ENCODE peak calls at places on chromosomes 16 and 17, in eight cellular contexts. One of them, this sample, is unnamed.

GRCh38 chr17:77100009-77100408 is 40.8 kb upstream of the SEC14L1 start:
- DNase-seq in NCI-H1694 treated with DMSO at 0.1 percent for 48 hours: no peak
- DNase-seq in tibial nerve: peak; percentile 57
- DNase-seq in T1000: no peak
- DNase-seq in left colon: peak; percentile 54
- DNase-seq in CD4-positive, alpha-beta memory T cell: no peak
- DNase-seq in activated CD8-positive, alpha-beta memory T cell treated with anti-CD3 and anti-CD28 coated beads for 48 hours: no peak
- DNase-seq in fibroblast of pulmonary artery: no peak
- DNase-seq in this sample: no peak

GRCh38 chr16:4333308-4333638 is 17.4 kb downstream of the GLIS2 start:
- DNase-seq in activated CD8-positive, alpha-beta memory T cell treated with anti-CD3 and anti-CD28 coated beads for 48 hours: no peak
- DNase-seq in fibroblast of pulmonary artery: no peak
- DNase-seq in left colon: no peak
- DNase-seq in CD4-positive, alpha-beta memory T cell: no peak
- DNase-seq in NCI-H1694 treated with DMSO at 0.1 percent for 48 hours: no peak
- DNase-seq in tibial nerve: no peak
- DNase-seq in T1000: no peak
- DNase-seq in this sample: no peak

GRCh38 chr17:30550512-30551273 is 73.5 kb downstream of the GOSR1 start:
- DNase-seq in NCI-H1694 treated with DMSO at 0.1 percent for 48 hours: no peak
- DNase-seq in T1000: peak; percentile 39
- DNase-seq in left colon: peak; percentile 14
- DNase-seq in activated CD8-positive, alpha-beta memory T cell treated with anti-CD3 and anti-CD28 coated beads for 48 hours: no peak
- DNase-seq in CD4-positive, alpha-beta memory T cell: no peak
- DNase-seq in tibial nerve: no peak
- DNase-seq in fibroblast of pulmonary artery: peak; percentile 34
- DNase-seq in this sample: no peak

GRCh38 chr17:27977751-27978688 is 64.5 kb upstream of the NLK start:
- DNase-seq in T1000: no peak
- DNase-seq in tibial nerve: no peak
- DNase-seq in NCI-H1694 treated with DMSO at 0.1 percent for 48 hours: peak; percentile 62
- DNase-seq in CD4-positive, alpha-beta memory T cell: no peak
- DNase-seq in left colon: no peak
- DNase-seq in activated CD8-positive, alpha-beta memory T cell treated with anti-CD3 and anti-CD28 coated beads for 48 hours: no peak
- DNase-seq in fibroblast of pulmonary artery: no peak
- DNase-seq in this sample: no peak

GRCh38 chr16:595094-595528 is 5.2 kb downstream of the RAB40C start:
- DNase-seq in fibroblast of pulmonary artery: no peak
- DNase-seq in tibial nerve: no peak
- DNase-seq in T1000: no peak
- DNase-seq in left colon: no peak
- DNase-seq in CD4-positive, alpha-beta memory T cell: no peak
- DNase-seq in NCI-H1694 treated with DMSO at 0.1 percent for 48 hours: no peak
- DNase-seq in activated CD8-positive, alpha-beta memory T cell treated with anti-CD3 and anti-CD28 coated beads for 48 hours: no peak
- DNase-seq in this sample: no peak

GRCh38 chr17:67157732-67158639 is 87.0 kb downstream of the HELZ start:
- DNase-seq in T1000: no peak
- DNase-seq in fibroblast of pulmonary artery: peak; percentile 63
- DNase-seq in NCI-H1694 treated with DMSO at 0.1 percent for 48 hours: no peak
- DNase-seq in activated CD8-positive, alpha-beta memory T cell treated with anti-CD3 and anti-CD28 coated beads for 48 hours: no peak
- DNase-seq in CD4-positive, alpha-beta memory T cell: no peak
- DNase-seq in tibial nerve: no peak
- DNase-seq in left colon: no peak
- DNase-seq in this sample: peak; percentile 43

GRCh38 chr16:75703341-75703740 is 2.1 kb upstream of the DUXB start:
- DNase-seq in left colon: no peak
- DNase-seq in T1000: no peak
- DNase-seq in activated CD8-positive, alpha-beta memory T cell treated with anti-CD3 and anti-CD28 coated beads for 48 hours: no peak
- DNase-seq in NCI-H1694 treated with DMSO at 0.1 percent for 48 hours: no peak
- DNase-seq in fibroblast of pulmonary artery: no peak
- DNase-seq in tibial nerve: no peak
- DNase-seq in CD4-positive, alpha-beta memory T cell: no peak
- DNase-seq in this sample: no peak

GRCh38 chr16:53152321-53152720 is 97.5 kb downstream of the CHD9 start:
- DNase-seq in NCI-H1694 treated with DMSO at 0.1 percent for 48 hours: no peak
- DNase-seq in T1000: no peak
- DNase-seq in activated CD8-positive, alpha-beta memory T cell treated with anti-CD3 and anti-CD28 coated beads for 48 hours: no peak
- DNase-seq in tibial nerve: no peak
- DNase-seq in CD4-positive, alpha-beta memory T cell: no peak
- DNase-seq in fibroblast of pulmonary artery: no peak
- DNase-seq in left colon: no peak
- DNase-seq in this sample: no peak

GRCh38 chr16:51039638-51040331 is 111.3 kb downstream of the SALL1 start:
- DNase-seq in T1000: no peak
- DNase-seq in tibial nerve: no peak
- DNase-seq in CD4-positive, alpha-beta memory T cell: no peak
- DNase-seq in NCI-H1694 treated with DMSO at 0.1 percent for 48 hours: no peak
- DNase-seq in activated CD8-positive, alpha-beta memory T cell treated with anti-CD3 and anti-CD28 coated beads for 48 hours: no peak
- DNase-seq in fibroblast of pulmonary artery: no peak
- DNase-seq in left colon: no peak
- DNase-seq in this sample: no peak

GRCh38 chr17:7307686-7308624 is 527 bp downstream of the EIF5A start:
- DNase-seq in tibial nerve: no peak
- DNase-seq in NCI-H1694 treated with DMSO at 0.1 percent for 48 hours: no peak
- DNase-seq in fibroblast of pulmonary artery: peak; percentile 35
- DNase-seq in T1000: no peak
- DNase-seq in activated CD8-positive, alpha-beta memory T cell treated with anti-CD3 and anti-CD28 coated beads for 48 hours: no peak
- DNase-seq in CD4-positive, alpha-beta memory T cell: peak; percentile 72
- DNase-seq in left colon: peak; percentile 77
- DNase-seq in this sample: peak; percentile 80

GRCh38 chr17:81518785-81519283 is 6.2 kb upstream of the ACTG1 start:
- DNase-seq in CD4-positive, alpha-beta memory T cell: peak; percentile 15
- DNase-seq in left colon: peak; percentile 79
- DNase-seq in NCI-H1694 treated with DMSO at 0.1 percent for 48 hours: no peak
- DNase-seq in T1000: no peak
- DNase-seq in tibial nerve: no peak
- DNase-seq in fibroblast of pulmonary artery: no peak
- DNase-seq in activated CD8-positive, alpha-beta memory T cell treated with anti-CD3 and anti-CD28 coated beads for 48 hours: no peak
- DNase-seq in this sample: peak; percentile 93

GRCh38 chr16:50096791-50097190 is 31.0 kb downstream of the HEATR3 start:
- DNase-seq in NCI-H1694 treated with DMSO at 0.1 percent for 48 hours: no peak
- DNase-seq in left colon: no peak
- DNase-seq in CD4-positive, alpha-beta memory T cell: no peak
- DNase-seq in tibial nerve: no peak
- DNase-seq in T1000: no peak
- DNase-seq in fibroblast of pulmonary artery: peak; percentile 10
- DNase-seq in activated CD8-positive, alpha-beta memory T cell treated with anti-CD3 and anti-CD28 coated beads for 48 hours: no peak
- DNase-seq in this sample: no peak

GRCh38 chr16:11094838-11095565 is 150.6 kb downstream of the CLEC16A start:
- DNase-seq in activated CD8-positive, alpha-beta memory T cell treated with anti-CD3 and anti-CD28 coated beads for 48 hours: no peak
- DNase-seq in left colon: no peak
- DNase-seq in CD4-positive, alpha-beta memory T cell: no peak
- DNase-seq in NCI-H1694 treated with DMSO at 0.1 percent for 48 hours: no peak
- DNase-seq in fibroblast of pulmonary artery: no peak
- DNase-seq in tibial nerve: no peak
- DNase-seq in T1000: no peak
- DNase-seq in this sample: no peak

GRCh38 chr17:49090885-49091594 is 41.5 kb upstream of the B4GALNT2 start:
- DNase-seq in tibial nerve: no peak
- DNase-seq in CD4-positive, alpha-beta memory T cell: no peak
- DNase-seq in activated CD8-positive, alpha-beta memory T cell treated with anti-CD3 and anti-CD28 coated beads for 48 hours: no peak
- DNase-seq in fibroblast of pulmonary artery: no peak
- DNase-seq in left colon: no peak
- DNase-seq in NCI-H1694 treated with DMSO at 0.1 percent for 48 hours: no peak
- DNase-seq in T1000: no peak
- DNase-seq in this sample: no peak

GRCh38 chr16:67399749-67400704 is 6.7 kb upstream of the TPPP3 start:
- DNase-seq in T1000: no peak
- DNase-seq in tibial nerve: no peak
- DNase-seq in activated CD8-positive, alpha-beta memory T cell treated with anti-CD3 and anti-CD28 coated beads for 48 hours: no peak
- DNase-seq in CD4-positive, alpha-beta memory T cell: no peak
- DNase-seq in fibroblast of pulmonary artery: no peak
- DNase-seq in left colon: no peak
- DNase-seq in NCI-H1694 treated with DMSO at 0.1 percent for 48 hours: peak; percentile 23
- DNase-seq in this sample: peak; percentile 75

GRCh38 chr17:45575126-45575885 is 84.8 kb upstream of the PLEKHM1 start:
- DNase-seq in T1000: no peak
- DNase-seq in fibroblast of pulmonary artery: no peak
- DNase-seq in activated CD8-positive, alpha-beta memory T cell treated with anti-CD3 and anti-CD28 coated beads for 48 hours: no peak
- DNase-seq in tibial nerve: no peak
- DNase-seq in CD4-positive, alpha-beta memory T cell: no peak
- DNase-seq in NCI-H1694 treated with DMSO at 0.1 percent for 48 hours: no peak
- DNase-seq in left colon: no peak
- DNase-seq in this sample: no peak

GRCh38 chr16:11759163-11759834 is 16.6 kb upstream of the TXNDC11 start:
- DNase-seq in T1000: no peak
- DNase-seq in left colon: peak; percentile 84
- DNase-seq in fibroblast of pulmonary artery: no peak
- DNase-seq in NCI-H1694 treated with DMSO at 0.1 percent for 48 hours: peak; percentile 37
- DNase-seq in activated CD8-positive, alpha-beta memory T cell treated with anti-CD3 and anti-CD28 coated beads for 48 hours: no peak
- DNase-seq in tibial nerve: no peak
- DNase-seq in CD4-positive, alpha-beta memory T cell: no peak
- DNase-seq in this sample: peak; percentile 72

GRCh38 chr16:14667347-14668266 is 26.5 kb downstream of the PLA2G10 start:
- DNase-seq in T1000: no peak
- DNase-seq in CD4-positive, alpha-beta memory T cell: no peak
- DNase-seq in NCI-H1694 treated with DMSO at 0.1 percent for 48 hours: no peak
- DNase-seq in activated CD8-positive, alpha-beta memory T cell treated with anti-CD3 and anti-CD28 coated beads for 48 hours: no peak
- DNase-seq in tibial nerve: no peak
- DNase-seq in fibroblast of pulmonary artery: no peak
- DNase-seq in left colon: peak; percentile 33
- DNase-seq in this sample: no peak